ENCODE peak calls at places on chromosomes 4 and X, in seven cellular contexts. T is transverse colon, E is heart left ventricle, F is ovary, W is uterus, K is Peyer's patch, O is A549. Z is an unnamed sample. For H3K4me1, the result is how much of the 10 kb centered on the place peaks cover.

GRCh38 chrX:149513713-149514427 is 8.8 kb upstream of the IDS start:
- DNase-seq in T (no peak), E (no peak), F (no peak), O (no peak), W (no peak), K (no peak), Z (no peak)

GRCh38 chr4:170004656-170005250 is 21.4 kb downstream of the MFAP3L start:
- DNase-seq in W (peak), O (no peak), E (no peak), T (no peak), K (no peak), F (no peak), Z (no peak)

GRCh38 chr4:25308266-25308665 is 4.3 kb upstream of the ZCCHC4 start:
- DNase-seq in K (no peak), E (no peak), W (no peak), T (no peak), O (no peak), F (no peak), Z (no peak)

GRCh38 chrX:15245896-15246295 is 24.0 kb downstream of the ASB9 start:
- DNase-seq in F (no peak), K (no peak), W (no peak), O (no peak), E (no peak), T (no peak), Z (no peak)

GRCh38 chr4:108849611-108850406 is 87.0 kb upstream of the ETNPPL start:
- DNase-seq in T (no peak), K (no peak), O (no peak), W (no peak), E (no peak), F (no peak), Z (no peak)

GRCh38 chrX:9188117-9188516 is 154.2 kb upstream of the FAM9B start:
- DNase-seq in E (no peak), F (no peak), O (no peak), W (no peak), K (no peak), T (no peak), Z (no peak)

GRCh38 chrX:150704030-150704613 is 10.9 kb downstream of the MTMR1 start:
- DNase-seq in T (no peak), K (no peak), O (no peak), F (no peak), W (no peak), E (no peak), Z (no peak)

GRCh38 chrX:19303216-19303880 is 40.4 kb upstream of the PDHA1 start:
- DNase-seq in T (no peak), F (no peak), E (no peak), W (peak), K (no peak), O (peak), Z (no peak)

GRCh38 chr4:20395160-20395773 is 143.6 kb downstream of the SLIT2 start:
- DNase-seq in E (no peak), O (peak), T (peak), K (no peak), W (no peak), F (no peak), Z (no peak)

GRCh38 chrX:10156199-10157031 is at the start of gene CLCN4:
- DNase-seq in O (peak), K (peak), W (no peak), F (peak), E (peak), T (peak), Z (peak)

GRCh38 chr4:83012631-83013419 is 2.2 kb upstream of the LIN54 start:
- DNase-seq in T (peak), K (peak), F (peak), O (peak), W (peak), E (peak), Z (peak)

GRCh38 chr4:26372525-26373172 is 51.8 kb downstream of the RBPJ start:
- DNase-seq in W (no peak), K (no peak), E (no peak), O (peak), F (no peak), T (no peak), Z (no peak)

GRCh38 chr4:85409251-85409650 is 65.7 kb upstream of the ARHGAP24 start:
- DNase-seq in W (no peak), F (no peak), K (no peak), O (no peak), T (no peak), E (no peak), Z (no peak)

GRCh38 chr4:48090621-48091020 is 43.4 kb downstream of the TXK start:
- DNase-seq in O (no peak), K (no peak), F (no peak), E (no peak), W (no peak), T (no peak), Z (no peak)

GRCh38 chr4:16516796-16517413 is 290.6 kb upstream of the TAPT1 start:
- DNase-seq in O (no peak), K (no peak), W (peak), T (no peak), F (peak), E (peak), Z (no peak)

GRCh38 chrX:71618303-71618721 is at the start of gene CXCR3:
- DNase-seq in E (peak), K (peak), F (no peak), O (no peak), W (no peak), T (peak), Z (no peak)

GRCh38 chr4:124936427-124936826 is 223.9 kb upstream of the ANKRD50 start:
- DNase-seq in O (no peak), K (no peak), E (peak), F (peak), W (no peak), T (no peak), Z (peak)

GRCh38 chr4:31461425-31461824 is 741.3 kb downstream of the PCDH7 start:
- DNase-seq in E (no peak), T (no peak), O (peak), K (no peak), W (no peak), F (no peak), Z (no peak)

GRCh38 chrX:103629295-103630170 is 758 bp downstream of the TCEAL1 start:
- DNase-seq in O (peak), T (peak), F (peak), E (peak), W (peak), K (peak), Z (peak)

GRCh38 chrX:145856181-145856580 is 38.6 kb downstream of the SLITRK2 start:
- DNase-seq in W (no peak), E (no peak), O (no peak), T (no peak), K (no peak), F (no peak), Z (no peak)

GRCh38 chr4:100823066-100823992 is 305.5 kb upstream of the EMCN start:
- DNase-seq in T (no peak), K (no peak), W (no peak), O (peak), F (no peak), E (no peak), Z (no peak)

GRCh38 chr4:89123418-89123817 is 12.1 kb downstream of the TIGD2 start:
- DNase-seq in T (no peak), O (peak), E (no peak), F (no peak), K (no peak), W (no peak), Z (no peak)

GRCh38 chr4:1571165-1571908 is 112.8 kb downstream of the FAM53A start:
- DNase-seq in O (no peak), T (no peak), F (no peak), K (no peak), W (no peak), E (peak), Z (peak)

GRCh38 chr4:48877827-48878535 is 28.6 kb downstream of the OCIAD2 start:
- DNase-seq in T (no peak), K (no peak), E (no peak), F (no peak), O (no peak), W (no peak), Z (no peak)

GRCh38 chr4:117771647-117772337 is 262.5 kb upstream of the NDST3 start:
- DNase-seq in O (no peak), T (no peak), K (no peak), F (no peak), E (no peak), W (no peak), Z (no peak)

GRCh38 chr4:109801099-109801789 is 555 bp downstream of the CFI start:
- DNase-seq in T (no peak), F (no peak), E (no peak), K (no peak), O (no peak), W (no peak), Z (no peak)

GRCh38 chr4:26145212-26145611 is 175.6 kb upstream of the RBPJ start:
- DNase-seq in O (no peak), F (no peak), W (no peak), K (no peak), T (no peak), E (no peak), Z (no peak)

GRCh38 chrX:150544835-150545790 is 23.3 kb upstream of the MTM1 start:
- DNase-seq in E (no peak), F (peak), O (no peak), K (no peak), W (no peak), T (no peak), Z (no peak)

GRCh38 chr4:162164881-162165528 is 1.2 kb upstream of the FSTL5 start:
- DNase-seq in E (no peak), T (no peak), W (no peak), F (no peak), O (no peak), K (no peak), Z (no peak)

GRCh38 chrX:103586314-103586646 is 965 bp downstream of the TCEAL4 start:
- DNase-seq in T (no peak), O (no peak), E (no peak), W (peak), K (no peak), F (peak), Z (no peak)

GRCh38 chr4:88242144-88242543 is 42.2 kb downstream of the PPM1K start:
- DNase-seq in T (no peak), O (no peak), F (no peak), K (no peak), E (no peak), W (peak), Z (no peak)

DNA sequence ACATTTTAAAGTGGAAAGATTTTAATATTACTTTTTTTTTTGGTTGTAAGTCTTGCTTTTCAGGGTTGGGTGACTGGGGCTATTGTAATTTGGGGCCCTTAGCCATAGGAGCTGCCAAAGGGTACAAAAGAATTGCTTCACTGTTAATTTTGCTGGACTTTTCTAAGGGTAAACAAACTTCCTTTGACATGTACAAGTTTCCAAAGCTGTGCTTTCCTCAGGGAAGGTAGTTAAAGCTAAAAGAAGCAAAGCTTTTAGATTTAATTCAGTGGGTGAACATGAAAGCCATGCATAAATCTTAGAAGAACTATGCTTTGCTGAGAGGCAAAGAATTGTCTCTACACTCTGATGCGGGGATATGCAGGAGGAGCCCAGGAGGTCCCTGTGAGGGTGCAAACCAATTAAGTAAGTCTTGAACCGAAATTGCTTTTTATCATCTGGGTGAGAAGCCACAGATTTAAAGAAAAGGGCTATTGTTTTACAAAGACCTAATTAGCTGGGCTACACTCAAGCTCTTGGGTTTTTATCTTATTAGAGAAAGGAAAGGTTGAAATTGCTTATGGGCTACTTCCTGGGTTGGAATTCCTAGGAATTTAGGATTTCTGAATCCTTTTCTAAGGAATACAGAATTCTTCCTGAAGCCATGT is 188.6 kb upstream of the ANK2 start:
- DNase-seq in W (no peak), T (no peak), K (no peak), F (no peak), O (no peak), E (no peak), Z (no peak)
- H3K4me1 ChIP-seq in W (under half), T (under half), K (under half), F (under half), O (under half), E (under half), Z (under half)

DNA sequence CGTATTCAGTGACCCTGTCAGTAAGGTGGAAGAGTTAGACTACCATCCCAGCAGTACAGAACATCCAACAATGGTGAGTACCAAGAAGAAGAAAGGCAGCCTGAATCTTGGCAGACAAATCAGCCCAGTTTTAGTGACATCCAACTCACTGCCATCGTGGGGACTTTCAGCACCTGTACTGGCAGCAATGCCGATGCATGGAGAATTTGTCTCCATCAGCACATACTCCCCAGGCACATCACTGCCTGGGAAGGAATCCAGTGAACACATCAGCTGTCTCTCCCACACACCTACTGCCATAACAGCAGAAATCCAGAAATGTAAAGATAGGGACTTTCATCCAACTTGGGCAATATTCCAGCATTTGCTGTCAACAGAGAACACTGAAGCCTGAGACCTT is 29.8 kb downstream of the PTCHD1 start:
- DNase-seq in W (no peak), K (no peak), O (no peak), T (no peak), E (no peak), F (no peak), Z (no peak)
- H3K4me1 ChIP-seq in W (under half), K (under half), O (under half), T (under half), E (under half), F (under half), Z (under half)

GRCh38 chr4:3226467-3226866 is 22.5 kb upstream of the MSANTD1 start:
- DNase-seq in E (peak), T (peak), W (no peak), K (no peak), F (no peak), O (no peak), Z (peak)

GRCh38 chr4:3225946-3226345 is 23.0 kb upstream of the MSANTD1 start:
- DNase-seq in K (no peak), W (no peak), F (no peak), T (no peak), O (no peak), E (peak), Z (peak)

GRCh38 chr4:3226944-3227343 is 22.0 kb upstream of the MSANTD1 start:
- DNase-seq in F (no peak), E (peak), W (no peak), K (no peak), T (no peak), O (no peak), Z (peak)

GRCh38 chr4:3223986-3224748 is 24.8 kb upstream of the MSANTD1 start:
- DNase-seq in T (no peak), K (no peak), W (no peak), F (no peak), E (peak), O (no peak), Z (peak)

DNA sequence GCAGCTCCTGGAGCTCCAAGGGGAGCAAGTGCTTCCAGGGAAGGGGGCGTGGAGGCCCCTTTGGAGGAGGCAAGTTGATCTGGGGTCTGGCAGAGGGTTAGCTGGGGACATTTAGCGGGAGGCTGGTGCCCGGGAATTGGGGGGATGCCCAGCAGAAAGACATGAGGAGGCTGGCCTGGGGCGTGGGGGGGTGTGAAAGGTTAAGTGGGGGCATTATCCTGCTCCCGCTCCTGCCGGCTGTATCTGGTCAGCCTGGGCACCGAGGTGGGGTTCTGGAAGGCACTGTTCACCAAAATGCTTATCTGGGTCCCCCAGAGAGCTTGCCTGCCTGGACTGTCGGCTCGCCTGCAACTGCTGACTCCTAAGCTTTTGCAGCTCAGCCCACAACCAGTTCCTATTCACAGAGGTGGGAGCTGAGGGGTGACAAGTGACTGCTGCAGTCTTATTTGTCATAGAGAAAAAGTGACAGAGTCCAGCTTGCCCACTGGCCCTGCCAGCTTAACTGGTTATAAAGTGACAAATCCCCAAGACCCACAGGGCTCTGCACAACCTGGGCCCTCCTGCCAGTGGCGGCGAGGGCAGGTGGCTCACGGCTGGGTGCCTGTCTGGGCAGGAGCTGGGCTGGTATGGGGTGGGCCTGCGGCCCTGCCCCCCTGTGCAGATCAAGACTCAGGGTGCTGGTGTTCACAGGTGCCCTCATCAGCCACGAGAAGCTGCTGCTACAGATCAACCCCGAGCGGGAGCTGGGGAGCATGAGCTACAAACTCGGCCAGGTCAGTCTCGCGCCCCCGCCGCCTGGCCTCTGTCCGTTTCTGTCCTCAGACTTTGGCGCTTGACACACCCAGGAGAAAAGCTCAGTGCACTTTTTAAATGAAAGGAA is 23.7 kb upstream of the MSANTD1 start:
- DNase-seq in K (no peak), T (no peak), E (peak), W (no peak), O (no peak), F (no peak), Z (peak)
- H3K4me1 ChIP-seq in K (under half), T (under half), E (under half), W (under half), O (under half), F (under half), Z (under half)

DNA sequence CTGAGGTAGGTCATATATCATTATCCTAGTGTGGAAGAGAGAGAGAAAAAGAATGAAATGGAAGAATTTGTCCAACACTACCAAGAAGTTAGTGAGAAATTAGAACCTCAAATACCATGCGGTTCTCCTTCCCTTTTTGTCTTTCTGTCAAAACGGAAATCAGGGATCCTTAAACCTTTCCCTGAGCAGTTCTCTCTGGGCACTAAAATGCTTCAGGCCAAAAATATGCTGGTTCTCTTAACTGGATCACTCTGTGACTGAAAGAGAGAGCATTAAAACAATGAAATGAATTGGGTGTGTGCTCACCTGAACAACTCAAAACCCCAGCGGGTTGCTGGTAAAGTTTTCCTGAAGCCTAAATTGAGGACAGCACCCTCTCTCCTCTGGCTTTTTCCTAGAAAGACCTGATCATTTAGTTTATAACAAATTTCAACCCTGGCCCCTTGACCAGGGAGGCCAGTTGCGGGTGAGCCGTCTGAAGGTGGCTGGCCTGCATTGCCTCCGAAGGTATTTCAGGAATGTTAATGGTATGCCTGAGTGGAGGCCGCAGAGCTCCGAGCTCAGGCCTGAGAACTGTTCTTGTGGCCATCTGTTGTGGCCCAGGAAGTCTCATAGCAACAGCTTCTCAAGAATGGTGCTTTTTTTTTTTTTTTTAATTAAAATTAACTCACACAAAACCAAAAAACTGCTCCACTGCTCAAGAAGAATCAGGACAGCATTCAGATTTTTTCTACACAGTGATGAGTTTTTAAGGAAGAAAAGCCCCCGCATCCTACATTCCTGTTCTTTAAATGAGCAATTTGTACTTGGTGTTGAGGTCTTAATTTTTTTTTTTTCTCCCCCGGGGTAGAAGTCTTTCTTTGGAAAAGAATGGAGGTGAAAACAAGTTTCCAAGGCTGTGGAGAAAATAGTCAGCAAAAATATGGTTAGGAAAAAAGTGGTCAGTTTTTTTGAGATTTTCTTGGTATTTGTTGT is 155.1 kb downstream of the SHROOM3 start:
- DNase-seq in F (peak), O (peak), W (no peak), E (peak), T (peak), K (no peak), Z (no peak)
- H3K4me1 ChIP-seq in F (under half), O (under half), W (under half), E (under half), T (half or more), K (under half), Z (under half)

GRCh38 chr4:23885943-23886590 is 3.8 kb downstream of the PPARGC1A start:
- DNase-seq in F (no peak), K (no peak), T (no peak), E (no peak), W (no peak), O (no peak), Z (no peak)
- H3K4me1 ChIP-seq in F (under half), K (under half), T (under half), E (under half), W (under half), O (under half), Z (under half)

GRCh38 chrX:53073115-53073581 is 9.0 kb upstream of the TSPYL2 start:
- DNase-seq in O (peak), F (no peak), T (no peak), W (no peak), E (no peak), K (no peak), Z (no peak)
- H3K4me1 ChIP-seq in O (under half), F (under half), T (under half), W (under half), E (under half), K (under half), Z (under half)

GRCh38 chr4:2792396-2792710 is 532 bp upstream of the SH3BP2 start:
- DNase-seq in W (no peak), K (no peak), E (no peak), F (no peak), O (no peak), T (no peak), Z (no peak)

GRCh38 chr4:2791518-2792395 is 1.1 kb upstream of the SH3BP2 start:
- DNase-seq in W (peak), T (peak), K (peak), E (no peak), F (peak), O (no peak), Z (peak)

GRCh38 chr4:2793578-2793919 is 664 bp downstream of the SH3BP2 start:
- DNase-seq in O (peak), K (no peak), T (peak), E (peak), F (peak), W (peak), Z (peak)

GRCh38 chr4:2793920-2794706 is 1.2 kb downstream of the SH3BP2 start:
- DNase-seq in K (no peak), T (peak), W (peak), F (peak), O (peak), E (peak), Z (peak)

GRCh38 chr4:2792711-2793577 is at the start of gene SH3BP2:
- DNase-seq in T (peak), F (peak), O (peak), E (peak), W (peak), K (peak), Z (peak)
- H3K4me1 ChIP-seq in T (half or more), F (under half), O (under half), E (under half), W (under half), K (under half), Z (under half)

GRCh38 chr4:2832981-2833670 is 10.5 kb upstream of the ADD1 start:
- DNase-seq in F (no peak), K (no peak), W (no peak), O (no peak), E (no peak), T (peak), Z (peak)
- H3K4me1 ChIP-seq in F (under half), K (under half), W (under half), O (under half), E (under half), T (under half), Z (under half)